ENCODE peak calls at places on chromosomes 5 and 9, in seven cellular contexts. C, O, B, Z, W, F and S are unnamed samples. For H3K27me3, the result is how much of the 10 kb centered on the place peaks cover.

GRCh38 chr9:89815903-89816573 is 211.2 kb downstream of the GADD45G start:
- DNase-seq in C (no peak), O (peak), B (no peak), Z (no peak), W (peak), F (no peak), S (no peak)

GRCh38 chr5:14171091-14171490 is 27.9 kb downstream of the TRIO start:
- DNase-seq in C (no peak), O (no peak), B (no peak), Z (no peak), W (no peak), F (no peak), S (no peak)

GRCh38 chr5:15695171-15695676 is 195.2 kb downstream of the FBXL7 start:
- DNase-seq in C (no peak), O (no peak), B (no peak), Z (no peak), W (no peak), F (no peak), S (peak)

GRCh38 chr5:72478684-72479083 is 28.5 kb downstream of the ZNF366 start:
- DNase-seq in C (no peak), O (no peak), B (no peak), Z (no peak), W (no peak), F (no peak), S (no peak)

GRCh38 chr9:14179449-14179848 is 134.5 kb downstream of the NFIB start:
- DNase-seq in C (no peak), O (no peak), B (no peak), Z (no peak), W (no peak), F (peak), S (no peak)

GRCh38 chr5:180603076-180603591 is 11.8 kb upstream of the SCGB3A1 start:
- DNase-seq in C (peak), O (peak), B (no peak), Z (no peak), W (no peak), F (no peak), S (no peak)

GRCh38 chr5:120817044-120817985 is 353.2 kb downstream of the PRR16 start:
- DNase-seq in C (no peak), O (no peak), B (no peak), Z (peak), W (no peak), F (no peak), S (no peak)

GRCh38 chr5:163506726-163507125 is 1.3 kb downstream of the MAT2B start:
- DNase-seq in C (no peak), O (no peak), B (no peak), Z (no peak), W (no peak), F (no peak), S (no peak)

GRCh38 chr9:136244116-136244775 is 1.4 kb downstream of the QSOX2 start:
- DNase-seq in C (no peak), O (no peak), B (no peak), Z (no peak), W (no peak), F (no peak), S (no peak)

GRCh38 chr9:93196095-93197055 is 12.4 kb downstream of the WNK2 start:
- DNase-seq in C (no peak), O (no peak), B (no peak), Z (no peak), W (no peak), F (no peak), S (no peak)

GRCh38 chr5:93189707-93190120 is 391.3 kb downstream of the NR2F1-AS1 start:
- DNase-seq in C (no peak), O (no peak), B (no peak), Z (no peak), W (no peak), F (no peak), S (no peak)

GRCh38 chr5:139204196-139204595 is 6.0 kb upstream of the SIL1 start:
- DNase-seq in C (no peak), O (no peak), B (no peak), Z (no peak), W (no peak), F (no peak), S (no peak)

GRCh38 chr5:122523776-122524175 is 211.7 kb downstream of the SNCAIP start:
- DNase-seq in C (no peak), O (no peak), B (no peak), Z (no peak), W (no peak), F (no peak), S (no peak)

GRCh38 chr5:180599590-180599914 is 8.3 kb upstream of the SCGB3A1 start:
- DNase-seq in C (peak), O (no peak), B (no peak), Z (no peak), W (no peak), F (no peak), S (peak)

GRCh38 chr9:69495331-69495730 is 170.3 kb downstream of the ENTREP1 start:
- DNase-seq in C (no peak), O (no peak), B (no peak), Z (no peak), W (no peak), F (no peak), S (no peak)

GRCh38 chr9:93072383-93072795 is 13.9 kb downstream of the SUSD3 start:
- DNase-seq in C (no peak), O (peak), B (no peak), Z (peak), W (peak), F (no peak), S (no peak)

GRCh38 chr5:132466453-132467291 is 23.9 kb downstream of the IRF1 start:
- DNase-seq in C (peak), O (peak), B (no peak), Z (no peak), W (no peak), F (peak), S (peak)

GRCh38 chr9:95852059-95853032 is 23.1 kb upstream of the ERCC6L2 start:
- DNase-seq in C (no peak), O (no peak), B (no peak), Z (no peak), W (no peak), F (no peak), S (no peak)
- TF ChIP-seq EP300 in C (no peak), O (no peak), B (no peak), Z (peak), W (no peak), F (no peak), S (no peak)

DNA sequence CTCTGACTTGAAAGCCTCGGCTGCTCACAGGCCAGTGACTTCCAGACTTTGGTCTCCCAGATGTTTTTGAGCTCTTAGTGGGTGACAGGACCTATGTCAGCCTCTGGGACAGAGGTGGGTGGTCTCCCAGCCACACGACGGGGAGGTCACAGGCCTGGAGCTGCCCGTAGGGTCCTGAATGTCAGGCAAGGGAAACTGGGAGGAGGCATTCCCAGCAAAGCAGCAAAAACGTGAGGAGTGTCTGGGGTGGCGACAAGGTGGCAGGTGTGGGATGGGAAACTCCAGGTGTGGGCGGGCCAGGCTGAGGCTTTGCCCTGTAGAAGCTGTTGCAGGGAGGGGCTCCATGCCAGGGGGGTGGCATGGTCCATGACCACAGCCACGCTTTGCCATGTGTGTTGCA is 110.5 kb downstream of the CACNA1B start:
- DNase-seq in C (peak), O (no peak), B (no peak), Z (no peak), W (no peak), F (peak), S (no peak)
- H3K27me3 ChIP-seq in C (under half), O (under half), B (half or more), Z (under half), W (under half), F (under half), S (under half)

GRCh38 chr5:43040287-43041098 is at the start of gene ANXA2R:
- DNase-seq in C (peak), O (peak), B (peak), Z (peak), W (peak), F (peak), S (no peak)

GRCh38 chr5:43041131-43041668 is 1.1 kb upstream of the ANXA2R start:
- DNase-seq in C (no peak), O (no peak), B (no peak), Z (no peak), W (peak), F (no peak), S (no peak)

GRCh38 chr5:43039115-43039467 is 1.0 kb downstream of the ANXA2R start:
- DNase-seq in C (no peak), O (no peak), B (no peak), Z (no peak), W (no peak), F (no peak), S (no peak)

GRCh38 chr5:43038523-43038989 is 1.6 kb downstream of the ANXA2R start:
- DNase-seq in C (no peak), O (no peak), B (no peak), Z (no peak), W (no peak), F (no peak), S (peak)

DNA sequence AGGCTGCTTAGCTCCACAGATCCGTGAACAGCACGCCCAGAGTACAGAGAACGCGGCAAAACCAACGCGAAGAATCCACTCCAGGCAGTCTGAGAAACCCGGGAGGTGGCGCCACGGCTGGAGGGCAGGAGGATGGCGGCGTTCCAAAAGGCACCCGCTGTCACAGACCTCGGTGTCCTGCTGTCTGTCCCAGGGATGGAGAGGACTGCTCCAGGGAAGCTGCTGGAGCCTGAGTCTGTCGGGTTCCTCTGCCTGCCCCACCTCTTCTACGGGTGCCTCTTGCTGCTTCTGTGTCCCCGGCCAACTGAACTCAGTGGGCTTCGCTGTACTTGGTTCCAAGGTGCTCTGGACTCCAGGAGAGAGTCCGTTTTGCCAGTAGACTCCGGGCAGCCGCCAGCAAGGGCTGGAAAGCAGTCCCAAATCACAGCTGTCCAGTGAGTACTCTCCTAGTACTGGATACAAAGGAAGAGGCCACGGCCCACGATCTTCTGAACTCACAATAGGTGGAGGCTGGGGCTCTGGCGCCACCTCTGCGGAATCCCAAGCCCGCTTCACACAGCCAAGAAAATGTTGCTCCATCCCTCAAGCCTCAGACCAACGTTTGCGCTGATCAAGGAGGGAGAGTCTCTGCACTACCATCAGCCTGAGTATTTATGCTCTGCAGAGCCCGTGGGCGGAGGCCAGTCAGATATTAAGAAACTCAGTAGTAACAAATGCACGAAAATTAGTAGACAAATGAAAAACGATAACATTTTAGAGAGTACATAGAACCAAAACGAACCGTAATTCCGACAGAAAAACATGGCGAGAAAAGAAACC is 442 bp downstream of the ANXA2R start:
- DNase-seq in C (peak), O (peak), B (peak), Z (peak), W (peak), F (peak), S (peak)
- TF ChIP-seq CTCF in C (no peak), O (no peak), B (peak), Z (peak), W (no peak), F (no peak), S (no peak)

DNA sequence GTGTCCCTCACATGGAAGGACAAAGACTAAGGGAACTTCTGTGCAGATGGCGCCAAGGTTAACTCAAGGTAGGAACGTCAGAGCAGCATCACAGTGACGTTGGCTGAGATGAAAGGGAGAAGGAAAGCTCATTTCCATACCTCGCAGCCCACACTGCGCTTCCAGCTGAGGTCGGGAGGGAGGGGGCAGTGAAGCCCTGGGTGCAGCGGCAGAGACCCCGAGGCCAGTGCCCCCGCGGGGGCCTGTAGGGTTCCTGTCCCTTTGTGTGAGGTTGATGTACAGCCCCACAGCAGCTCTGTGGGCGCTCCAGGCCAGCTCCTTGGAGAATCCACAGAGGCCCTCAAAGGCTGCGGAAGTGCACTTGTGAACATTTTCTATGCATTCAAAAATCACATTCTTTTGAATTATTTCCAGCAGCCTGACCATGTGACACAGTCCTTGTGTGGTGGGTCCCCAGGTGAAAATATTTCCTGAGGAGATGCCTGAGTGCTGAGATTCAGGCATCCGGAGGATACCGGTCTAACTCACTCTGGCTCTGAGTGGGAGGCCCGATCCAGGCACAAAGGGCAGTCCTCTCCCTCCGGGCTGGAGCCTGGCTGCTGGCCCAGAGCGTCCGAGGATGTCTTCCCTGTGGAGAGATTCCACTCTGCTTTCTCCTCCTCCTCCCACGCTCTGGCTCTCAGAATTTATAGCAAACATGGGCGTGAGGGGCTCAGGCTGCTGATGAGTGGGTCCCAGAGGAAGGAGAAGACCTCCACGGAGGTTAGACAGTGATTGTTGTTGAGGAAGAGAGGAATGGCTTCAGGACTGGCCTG is 150.7 kb downstream of the ICE1 start:
- DNase-seq in C (no peak), O (peak), B (no peak), Z (no peak), W (no peak), F (no peak), S (no peak)
- TF ChIP-seq EP300 in C (no peak), O (no peak), B (no peak), Z (no peak), W (no peak), F (peak), S (no peak)

GRCh38 chr5:76438025-76438424 is 34.9 kb downstream of the IQGAP2 start:
- DNase-seq in C (no peak), O (no peak), B (no peak), Z (no peak), W (no peak), F (no peak), S (no peak)
- H3K27me3 ChIP-seq in C (under half), O (under half), B (under half), Z (under half), W (under half), F (under half), S (under half)